ENCODE peak calls at places on chromosome 13, in eight cellular contexts. M is neural crest cell, Q is A549, A is neural progenitor cell, N is fibroblast of pulmonary artery, V is AG09309, K is RWPE1, R is ovary. B is an unnamed sample.

GRCh38 chr13:22927008-22927393 is 253.8 kb upstream of the SGCG start:
- DNase-seq in M (no peak), Q (no peak), A (no peak), N (no peak), V (no peak), K (no peak), R (peak; percentile 24), B (peak; percentile 73)

GRCh38 chr13:59771272-59771671 is 392.5 kb downstream of the DIAPH3 start:
- DNase-seq in M (no peak), Q (no peak), A (peak; percentile 20), N (peak; percentile 47), V (no peak), K (peak; percentile 8), R (no peak), B (no peak)

GRCh38 chr13:29937836-29938235 is 87.4 kb upstream of the UBL3 start:
- DNase-seq in M (no peak), Q (no peak), A (no peak), N (no peak), V (no peak), K (no peak), R (no peak), B (no peak)

GRCh38 chr13:33004454-33004853 is 11.8 kb upstream of the KL start:
- DNase-seq in M (no peak), Q (no peak), A (no peak), N (peak; percentile 68), V (no peak), K (no peak), R (no peak), B (no peak)

GRCh38 chr13:95896302-95896701 is 156.9 kb downstream of the UGGT2 start:
- DNase-seq in M (no peak), Q (no peak), A (no peak), N (peak; percentile 66), V (no peak), K (no peak), R (no peak), B (no peak)

GRCh38 chr13:74732736-74733135 is 598.5 kb upstream of the KLF12 start:
- DNase-seq in M (no peak), Q (no peak), A (no peak), N (no peak), V (no peak), K (no peak), R (no peak), B (no peak)

GRCh38 chr13:59734393-59734792 is 429.3 kb downstream of the DIAPH3 start:
- DNase-seq in M (no peak), Q (no peak), A (peak; percentile 44), N (no peak), V (no peak), K (no peak), R (no peak), B (no peak)

GRCh38 chr13:29676535-29676934 is 81.0 kb upstream of the SLC7A1 start:
- DNase-seq in M (no peak), Q (peak; percentile 3), A (no peak), N (peak; percentile 6), V (no peak), K (no peak), R (no peak), B (no peak)

GRCh38 chr13:30464496-30465351 is 1.0 kb downstream of the HMGB1 start:
- DNase-seq in M (peak; percentile 59), Q (peak; percentile 80), A (peak; percentile 86), N (peak; percentile 84), V (no peak), K (peak; percentile 41), R (peak; percentile 76), B (peak; percentile 91)

GRCh38 chr13:79340490-79340889 is 65.6 kb downstream of the RBM26 start:
- DNase-seq in M (no peak), Q (no peak), A (no peak), N (no peak), V (no peak), K (no peak), R (no peak), B (no peak)

GRCh38 chr13:59422646-59423045 is 741.1 kb downstream of the DIAPH3 start:
- DNase-seq in M (no peak), Q (no peak), A (peak; percentile 41), N (no peak), V (no peak), K (no peak), R (no peak), B (no peak)

GRCh38 chr13:49560270-49561063 is 24.9 kb downstream of the RCBTB1 start:
- DNase-seq in M (no peak), Q (peak; percentile 29), A (peak; percentile 11), N (peak; percentile 31), V (no peak), K (peak; percentile 14), R (no peak), B (no peak)

GRCh38 chr13:100957741-100958140 is 283.1 kb upstream of the TMTC4 start:
- DNase-seq in M (no peak), Q (no peak), A (no peak), N (no peak), V (no peak), K (no peak), R (no peak), B (no peak)

GRCh38 chr13:21822029-21822428 is 151.2 kb downstream of the FGF9 start:
- DNase-seq in M (no peak), Q (no peak), A (no peak), N (no peak), V (no peak), K (no peak), R (no peak), B (no peak)

GRCh38 chr13:75968103-75968838 is 332.1 kb downstream of the LMO7 start:
- DNase-seq in M (no peak), Q (peak; percentile 6), A (no peak), N (no peak), V (no peak), K (peak; percentile 5), R (no peak), B (no peak)

GRCh38 chr13:103282571-103283450 is 216.6 kb upstream of the SLC10A2 start:
- DNase-seq in M (no peak), Q (peak; percentile 45), A (no peak), N (peak; percentile 95), V (no peak), K (peak; percentile 87), R (no peak), B (no peak)

GRCh38 chr13:76516013-76516412 is 370.2 kb downstream of the KCTD12 start:
- DNase-seq in M (no peak), Q (no peak), A (no peak), N (peak; percentile 76), V (peak; percentile 35), K (no peak), R (no peak), B (no peak)

GRCh38 chr13:90552702-90553101 is 794.8 kb upstream of the MIR17HG start:
- DNase-seq in M (no peak), Q (no peak), A (no peak), N (no peak), V (no peak), K (peak; percentile 3), R (no peak), B (no peak)

GRCh38 chr13:32962342-32962741 is 53.9 kb upstream of the KL start:
- DNase-seq in M (no peak), Q (no peak), A (no peak), N (no peak), V (no peak), K (no peak), R (no peak), B (no peak)

GRCh38 chr13:44347905-44348304 is 25.7 kb upstream of the SERP2 start:
- DNase-seq in M (no peak), Q (no peak), A (no peak), N (no peak), V (no peak), K (no peak), R (no peak), B (no peak)

GRCh38 chr13:90201198-90201597 is 1146.3 kb upstream of the MIR17HG start:
- DNase-seq in M (no peak), Q (no peak), A (no peak), N (peak; percentile 29), V (no peak), K (no peak), R (no peak), B (no peak)

GRCh38 chr13:50094615-50095293 is 79.5 kb downstream of the KCNRG start:
- DNase-seq in M (no peak), Q (no peak), A (no peak), N (no peak), V (no peak), K (no peak), R (no peak), B (no peak)

GRCh38 chr13:45143346-45143751 is 23.0 kb downstream of the GTF2F2 start:
- DNase-seq in M (no peak), Q (no peak), A (no peak), N (peak; percentile 63), V (no peak), K (no peak), R (no peak), B (no peak)

GRCh38 chr13:28684257-28684656 is 25.3 kb downstream of the POMP start:
- DNase-seq in M (no peak), Q (peak; percentile 11), A (peak; percentile 77), N (peak; percentile 14), V (no peak), K (no peak), R (no peak), B (no peak)

GRCh38 chr13:111153279-111153976 is 38.3 kb downstream of the ARHGEF7 start:
- DNase-seq in M (peak; percentile 91), Q (peak; percentile 90), A (peak; percentile 96), N (peak; percentile 92), V (peak; percentile 52), K (peak; percentile 92), R (peak; percentile 92), B (peak; percentile 97)
- TF ChIP-seq CTCF in M (peak; percentile 0), Q (no peak), A (peak; percentile 39), N (no peak), V (peak; percentile 22), K (peak; percentile 14), R (peak; percentile 10), B (peak; percentile 46)

GRCh38 chr13:41411536-41411935 is 45.8 kb upstream of the RGCC start:
- DNase-seq in M (no peak), Q (peak; percentile 29), A (peak; percentile 57), N (peak; percentile 76), V (peak; percentile 46), K (peak; percentile 35), R (no peak), B (peak; percentile 69)
- TF ChIP-seq CTCF in M (peak; percentile 45), Q (peak; percentile 36), A (peak; percentile 55), N (peak; percentile 41), V (peak; percentile 62), K (no peak), R (no peak), B (peak; percentile 59)

GRCh38 chr13:114043421-114044053 is 69.7 kb upstream of the C13orf46 start:
- DNase-seq in M (no peak), Q (peak; percentile 91), A (no peak), N (peak; percentile 84), V (no peak), K (no peak), R (no peak), B (no peak)
- TF ChIP-seq CTCF in M (no peak), Q (peak; percentile 11), A (no peak), N (peak; percentile 39), V (peak; percentile 48), K (no peak), R (no peak), B (no peak)

GRCh38 chr13:39196957-39197644 is 158.8 kb downstream of the NHLRC3 start:
- DNase-seq in M (no peak), Q (no peak), A (no peak), N (no peak), V (no peak), K (no peak), R (no peak), B (no peak)
- TF ChIP-seq CTCF in M (no peak), Q (no peak), A (no peak), N (no peak), V (no peak), K (no peak), R (no peak), B (no peak)

GRCh38 chr13:27476943-27477681 is 26.7 kb upstream of the MTIF3 start:
- DNase-seq in M (no peak), Q (peak; percentile 45), A (no peak), N (peak; percentile 7), V (no peak), K (peak; percentile 66), R (no peak), B (peak; percentile 64)
- TF ChIP-seq CTCF in M (no peak), Q (no peak), A (no peak), N (no peak), V (peak; percentile 13), K (no peak), R (no peak), B (no peak)